ENCODE peak calls at places on chromosomes 7 and 10, in five cellular contexts. E, L, D, H and P are unnamed samples.
A peak's percentile ranks its signal among the peaks of the same experiment; 100 is the strongest.

GRCh38 chr7:154231732-154232131 is 179.5 kb downstream of the DPP6 start:
- DNase-seq in D (no peak), L (peak; percentile 38), E (no peak), H (no peak), P (no peak)

GRCh38 chr7:95686109-95686508 is 86.2 kb upstream of the DYNC1I1 start:
- DNase-seq in L (peak; percentile 79), H (peak; percentile 39), E (peak; percentile 64), D (peak; percentile 56), P (peak; percentile 52)

GRCh38 chr7:41029072-41029492 is 673.8 kb downstream of the INHBA start:
- DNase-seq in L (peak; percentile 15), D (no peak), E (no peak), H (peak; percentile 100), P (no peak)

GRCh38 chr10:10520391-10521385 is 497.0 kb upstream of the CELF2 start:
- DNase-seq in H (peak; percentile 48), L (no peak), E (no peak), D (no peak), P (no peak)

GRCh38 chr10:78802866-78803265 is 265.9 kb upstream of the ZMIZ1 start:
- DNase-seq in D (peak; percentile 72), E (peak; percentile 52), H (peak; percentile 79), L (peak; percentile 81), P (peak; percentile 78)

GRCh38 chr7:124489925-124490324 is 275.7 kb downstream of the GPR37 start:
- DNase-seq in L (no peak), E (no peak), H (no peak), D (no peak), P (no peak)

GRCh38 chr10:78757542-78757941 is 311.2 kb upstream of the ZMIZ1 start:
- DNase-seq in H (peak; percentile 88), L (peak; percentile 65), D (no peak), E (no peak), P (no peak)

GRCh38 chr10:125548878-125549277 is 134.1 kb downstream of the TEX36 start:
- DNase-seq in H (no peak), L (no peak), D (no peak), E (no peak), P (no peak)

GRCh38 chr7:106217089-106217542 is 67.7 kb downstream of the NAMPT start:
- DNase-seq in H (peak; percentile 42), E (peak; percentile 77), D (peak; percentile 40), L (peak; percentile 66), P (peak; percentile 71)

GRCh38 chr7:26087321-26088091 is 64.5 kb upstream of the NFE2L3 start:
- DNase-seq in D (no peak), L (no peak), H (no peak), E (no peak), P (no peak)

GRCh38 chr10:8073696-8074416 is 19.4 kb downstream of the GATA3 start:
- DNase-seq in D (no peak), H (no peak), E (no peak), L (no peak), P (no peak)

GRCh38 chr10:120221873-120222485 is 235.0 kb upstream of the PLPP4 start:
- DNase-seq in E (no peak), D (no peak), L (peak; percentile 82), H (no peak), P (no peak)

GRCh38 chr7:76037310-76037709 is 10.5 kb downstream of the STYXL1 start:
- DNase-seq in L (no peak), D (no peak), H (peak; percentile 92), E (no peak), P (no peak)

GRCh38 chr10:80412521-80412920 is 4.2 kb downstream of the PRXL2A start:
- DNase-seq in E (no peak), H (no peak), D (no peak), L (no peak), P (no peak)

GRCh38 chr10:116587878-116588590 is 2.7 kb upstream of the PNLIPRP1 start:
- DNase-seq in L (no peak), D (no peak), E (no peak), H (no peak), P (no peak)

GRCh38 chr7:31785081-31785480 is 98.1 kb downstream of the PPP1R17 start:
- DNase-seq in D (no peak), L (no peak), E (no peak), H (no peak), P (no peak)

GRCh38 chr7:6252748-6253147 is 19.7 kb downstream of the CYTH3 start:
- DNase-seq in L (no peak), E (no peak), D (no peak), H (no peak), P (no peak)

GRCh38 chr7:155254018-155254417 is 43.7 kb upstream of the INSIG1 start:
- DNase-seq in E (no peak), H (no peak), L (no peak), D (no peak), P (no peak)

GRCh38 chr7:119665791-119666190 is 607.2 kb upstream of the KCND2 start:
- DNase-seq in H (peak; percentile 2), D (no peak), E (no peak), L (no peak), P (no peak)

GRCh38 chr7:44581426-44581906 is 565 bp downstream of the TMED4 start:
- DNase-seq in E (peak; percentile 69), D (no peak), H (no peak), L (peak; percentile 43), P (peak; percentile 32)

GRCh38 chr7:2228921-2229320 is 3.8 kb downstream of the MAD1L1 start:
- DNase-seq in H (no peak), D (no peak), L (no peak), E (no peak), P (no peak)

GRCh38 chr7:131196808-131197207 is 130.9 kb upstream of the MKLN1 start:
- DNase-seq in H (peak; percentile 49), L (peak; percentile 55), E (no peak), D (no peak), P (no peak)

GRCh38 chr7:13829914-13830603 is 159.4 kb downstream of the ETV1 start:
- DNase-seq in E (no peak), L (peak; percentile 16), H (peak; percentile 91), D (no peak), P (no peak)

GRCh38 chr7:141585592-141586510 is 34.6 kb downstream of the AGK start:
- DNase-seq in H (peak; percentile 95), L (no peak), D (no peak), E (no peak), P (no peak)

GRCh38 chr7:6637544-6638229 is 569 bp downstream of the ZNF316 start:
- DNase-seq in L (peak; percentile 66), D (peak; percentile 62), H (peak; percentile 8), E (peak; percentile 77), P (no peak)

GRCh38 chr10:17216217-17216900 is 11.7 kb upstream of the VIM start:
- DNase-seq in E (no peak), H (peak; percentile 98), L (peak; percentile 51), D (no peak), P (peak; percentile 35)
- H3K4me1 ChIP-seq in E (no peaks in the 10 kb centered on the region), H (peaks cover 22% of the 10 kb centered on the region), L (peaks cover 10% of the 10 kb centered on the region), D (peaks cover 7% of the 10 kb centered on the region), P (peaks cover 8% of the 10 kb centered on the region)

GRCh38 chr7:85471312-85471711 is 284.5 kb upstream of the SEMA3D start:
- DNase-seq in L (no peak), D (no peak), H (peak; percentile 40), E (no peak), P (no peak)
- TF ChIP-seq CTCF in L (no peak), D (no peak), H (no peak), E (no peak), P (no peak)

GRCh38 chr10:28765641-28766040 is 88.3 kb downstream of the BAMBI start:
- DNase-seq in E (no peak), L (no peak), D (no peak), H (no peak), P (no peak)
- H3K27ac ChIP-seq in E (no peak overlapping the region), L (peak overlapping the region; percentile 13), D (no peak overlapping the region), H (no peak overlapping the region), P (no peak overlapping the region)

GRCh38 chr10:30988831-30989458 is 42.7 kb downstream of the ZNF438 start:
- DNase-seq in L (no peak), D (no peak), E (no peak), H (peak; percentile 57), P (no peak)
- H3K4me1 ChIP-seq in L (no peaks in the 10 kb centered on the region), D (peaks cover 6% of the 10 kb centered on the region), E (no peaks in the 10 kb centered on the region), H (peaks cover 3% of the 10 kb centered on the region), P (no peaks in the 10 kb centered on the region)

GRCh38 chr7:1141651-1142050 is 18.3 kb downstream of the ZFAND2A start:
- DNase-seq in L (no peak), E (no peak), D (no peak), H (no peak), P (no peak)

GRCh38 chr7:1149351-1149794 is 10.6 kb downstream of the ZFAND2A start:
- DNase-seq in H (no peak), E (no peak), D (no peak), L (no peak), P (no peak)

GRCh38 chr7:1142051-1142635 is 17.9 kb downstream of the ZFAND2A start:
- DNase-seq in D (no peak), H (no peak), L (no peak), E (no peak), P (no peak)

GRCh38 chr7:1140481-1141104 is 19.4 kb downstream of the ZFAND2A start:
- DNase-seq in E (no peak), D (no peak), L (no peak), H (no peak), P (no peak)

DNA sequence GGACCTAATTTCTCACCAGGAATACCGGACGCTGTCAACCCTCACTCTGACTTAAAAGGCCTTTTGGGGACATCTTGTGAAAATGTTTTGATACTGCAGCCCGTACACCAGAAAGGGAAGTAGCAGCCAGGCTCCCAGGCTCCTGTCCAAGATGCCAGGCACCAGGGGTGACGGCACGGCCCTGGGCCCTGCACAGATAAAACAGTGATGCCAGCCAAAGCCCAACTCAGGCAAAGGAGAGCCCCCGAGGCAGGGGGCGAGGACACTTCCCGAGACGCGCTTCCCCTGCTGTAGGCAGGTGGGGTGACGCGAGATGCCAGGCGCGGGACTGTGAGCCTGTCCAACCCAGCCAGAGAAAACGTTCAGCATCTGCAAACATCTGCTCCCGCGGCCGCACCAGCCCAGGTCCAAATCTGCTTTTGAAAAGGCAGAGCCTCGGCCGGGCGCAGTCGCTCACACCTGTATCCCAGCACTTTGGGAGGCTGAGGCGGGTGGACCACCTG is 15.7 kb downstream of the ZFAND2A start:
- DNase-seq in H (no peak), L (no peak), D (no peak), E (no peak), P (no peak)
- TF ChIP-seq CTCF in H (peak; percentile 16), L (no peak), D (no peak), E (no peak), P (no peak)

GRCh38 chr10:88980247-88980646 is 10.4 kb upstream of the FAS start:
- DNase-seq in H (no peak), D (no peak), L (no peak), E (no peak), P (no peak)
- H3K27ac ChIP-seq in H (no peak overlapping the region), D (peak overlapping the region; percentile 62), L (no peak overlapping the region), E (peak overlapping the region; percentile 47), P (peak overlapping the region; percentile 99)

GRCh38 chr7:105122619-105123018 is 108.6 kb downstream of the KMT2E start:
- DNase-seq in H (no peak), D (no peak), L (no peak), E (no peak), P (no peak)
- H3K4me1 ChIP-seq in H (no peaks in the 10 kb centered on the region), D (peaks cover 6% of the 10 kb centered on the region), L (no peaks in the 10 kb centered on the region), E (no peaks in the 10 kb centered on the region), P (no peaks in the 10 kb centered on the region)

DNA sequence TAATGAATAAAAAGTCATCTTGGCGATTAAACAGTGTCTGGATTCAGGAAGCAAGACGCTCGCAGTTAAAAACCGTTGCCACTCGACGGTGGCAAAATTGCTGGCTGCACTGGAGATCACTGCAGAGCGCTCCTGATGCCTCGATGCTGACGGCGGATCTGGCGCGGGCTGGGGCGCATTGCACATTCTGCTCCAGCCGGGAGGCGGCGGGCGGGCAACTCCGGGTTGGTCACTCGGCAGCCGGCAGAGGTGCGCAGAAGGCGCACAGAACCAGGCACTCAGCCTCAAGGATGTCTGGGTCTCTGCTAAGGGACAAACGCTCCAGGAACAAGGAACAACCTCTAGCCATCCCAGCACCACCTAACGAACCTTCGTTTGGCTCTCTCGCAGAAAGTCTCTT is 254.5 kb downstream of the OTUD1 start:
- DNase-seq in E (no peak), L (no peak), H (no peak), D (no peak), P (no peak)
- TF ChIP-seq CTCF in E (no peak), L (no peak), H (no peak), D (no peak), P (no peak)